ENCODE peak calls at places on chromosomes 13 and 19, in seven cellular contexts. G, S, H, I, J, O and D are unnamed samples.

GRCh38 chr13:94609196-94609595 is 7.5 kb downstream of the GPR180 start:
- DNase-seq in J (no peak), G (no peak), S (no peak), I (no peak), H (no peak), O (no peak), D (no peak)

GRCh38 chr13:33153421-33154381 is 131.9 kb downstream of the STARD13 start:
- DNase-seq in H (no peak), I (no peak), S (no peak), J (no peak), G (no peak), O (peak), D (no peak)

GRCh38 chr13:37194428-37194861 is 89.0 kb upstream of the CSNK1A1L start:
- DNase-seq in S (no peak), J (no peak), H (no peak), O (peak), G (no peak), I (no peak), D (no peak)

GRCh38 chr13:28658539-28658795 is 463 bp upstream of the POMP start:
- DNase-seq in O (no peak), J (no peak), H (no peak), G (no peak), S (no peak), I (no peak), D (no peak)

GRCh38 chr13:107202371-107203023 is 634.6 kb upstream of the ARGLU1 start:
- DNase-seq in O (peak), I (no peak), S (no peak), J (no peak), H (no peak), G (no peak), D (no peak)

GRCh38 chr13:25217023-25217909 is 45.2 kb upstream of the AMER2 start:
- DNase-seq in H (no peak), O (peak), I (no peak), G (no peak), J (no peak), S (no peak), D (no peak)

GRCh38 chr19:30420881-30421280 is 48.7 kb downstream of the ZNF536 start:
- DNase-seq in O (no peak), J (no peak), H (no peak), I (no peak), G (no peak), S (no peak), D (no peak)

GRCh38 chr19:3710265-3710812 is 2.2 kb downstream of the TJP3 start:
- DNase-seq in I (peak), H (no peak), G (peak), S (no peak), O (peak), J (peak), D (no peak)

GRCh38 chr19:13717194-13717643 is 47.1 kb upstream of the MRI1 start:
- DNase-seq in J (no peak), S (no peak), I (no peak), H (no peak), O (no peak), G (no peak), D (no peak)

GRCh38 chr13:114089751-114090400 is 42.5 kb downstream of the RASA3 start:
- DNase-seq in S (no peak), O (no peak), H (no peak), I (no peak), J (peak), G (no peak), D (peak)

GRCh38 chr13:30617315-30618185 is at the start of gene USPL1:
- DNase-seq in I (peak), J (peak), O (peak), H (peak), S (peak), G (peak), D (peak)
- TF ChIP-seq CTCF in I (no peak), J (peak), O (peak), H (peak), S (no peak), G (peak), D (peak)

DNA sequence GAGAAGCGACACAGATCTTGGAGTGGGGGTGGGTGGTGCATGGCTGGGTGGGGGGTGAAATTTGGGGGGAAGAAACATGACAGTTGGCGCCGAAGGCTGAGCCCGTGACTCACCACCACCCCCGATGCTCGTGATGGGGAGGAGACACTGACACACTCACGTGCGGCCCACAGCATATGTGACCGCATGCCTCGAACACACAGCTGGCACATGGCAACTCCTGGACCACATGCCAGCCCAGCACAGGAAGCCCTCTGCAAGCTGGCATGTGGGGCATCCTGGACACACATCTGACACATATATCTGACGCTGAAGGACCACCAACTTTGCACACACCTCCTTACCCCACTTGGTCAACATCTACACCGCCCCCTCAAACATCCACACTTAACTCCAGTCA is 1.2 kb upstream of the GRIK5 start:
- DNase-seq in S (no peak), G (no peak), I (no peak), J (no peak), H (no peak), O (no peak), D (no peak)
- TF ChIP-seq CTCF in S (no peak), G (no peak), I (no peak), J (no peak), H (no peak), O (no peak), D (no peak)

DNA sequence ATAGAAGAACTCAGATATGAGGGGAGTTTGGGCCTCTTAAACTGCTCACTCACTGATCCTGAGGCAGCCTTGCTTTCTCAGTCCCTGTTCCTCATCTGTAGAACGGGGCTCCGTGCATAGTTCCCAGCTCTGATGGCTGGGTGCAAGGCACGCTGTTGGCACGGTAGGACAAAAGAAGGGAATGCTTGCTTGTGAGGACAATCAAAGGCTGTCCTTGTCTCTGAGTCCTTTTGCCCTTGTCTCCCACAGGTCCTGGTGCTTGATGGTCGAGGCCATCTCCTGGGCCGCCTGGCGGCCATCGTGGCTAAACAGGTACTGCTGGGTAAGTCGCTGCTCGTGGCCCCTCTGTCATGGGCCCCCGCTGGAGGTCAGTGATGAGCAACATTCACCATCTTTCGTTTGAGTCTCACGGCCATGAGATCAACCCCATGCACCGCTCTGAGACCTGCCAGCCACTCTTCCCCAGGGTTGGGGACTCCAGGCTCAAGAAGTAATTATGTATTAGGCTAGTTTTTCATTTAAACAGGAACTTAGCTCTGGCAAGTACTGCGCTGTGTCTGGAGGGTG is 2.3 kb downstream of the RPL13A start:
- DNase-seq in G (no peak), I (no peak), H (no peak), S (no peak), O (no peak), J (no peak), D (no peak)
- TF ChIP-seq CTCF in G (no peak), I (no peak), H (no peak), S (no peak), O (no peak), J (no peak), D (no peak)

DNA sequence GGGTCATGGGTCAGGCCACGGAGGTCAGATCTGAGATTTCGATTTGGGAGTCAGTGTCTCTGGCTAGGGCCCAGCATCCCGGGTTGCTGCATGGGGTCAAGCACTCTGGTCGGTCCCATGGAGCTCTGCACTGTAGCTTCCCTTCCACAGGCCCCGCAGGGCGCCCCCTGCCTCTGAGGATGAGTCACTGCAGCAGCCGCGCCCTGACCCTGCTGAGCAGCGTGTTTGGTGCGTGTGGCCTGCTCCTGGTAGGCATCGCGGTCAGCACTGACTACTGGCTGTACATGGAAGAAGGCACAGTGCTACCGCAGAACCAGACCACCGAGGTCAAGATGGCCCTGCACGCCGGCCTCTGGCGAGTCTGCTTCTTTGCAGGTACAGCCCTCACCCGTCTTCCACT is 3.6 kb downstream of the CACNG7 start:
- DNase-seq in S (no peak), G (peak), J (no peak), O (no peak), I (no peak), H (no peak), D (no peak)
- TF ChIP-seq CTCF in S (peak), G (peak), J (peak), O (peak), I (peak), H (peak), D (peak)

GRCh38 chr13:40534456-40534855 is 132.0 kb downstream of the FOXO1 start:
- DNase-seq in G (no peak), O (no peak), H (no peak), J (no peak), S (no peak), I (no peak), D (no peak)

GRCh38 chr13:40539954-40540706 is 126.3 kb downstream of the FOXO1 start:
- DNase-seq in I (no peak), H (no peak), O (peak), J (no peak), G (no peak), S (no peak), D (no peak)

GRCh38 chr13:40535345-40535836 is 131.1 kb downstream of the FOXO1 start:
- DNase-seq in I (no peak), J (no peak), S (no peak), G (no peak), H (no peak), O (no peak), D (no peak)

GRCh38 chr13:40536443-40537113 is 129.9 kb downstream of the FOXO1 start:
- DNase-seq in S (no peak), O (no peak), H (no peak), I (no peak), J (no peak), G (no peak), D (no peak)

DNA sequence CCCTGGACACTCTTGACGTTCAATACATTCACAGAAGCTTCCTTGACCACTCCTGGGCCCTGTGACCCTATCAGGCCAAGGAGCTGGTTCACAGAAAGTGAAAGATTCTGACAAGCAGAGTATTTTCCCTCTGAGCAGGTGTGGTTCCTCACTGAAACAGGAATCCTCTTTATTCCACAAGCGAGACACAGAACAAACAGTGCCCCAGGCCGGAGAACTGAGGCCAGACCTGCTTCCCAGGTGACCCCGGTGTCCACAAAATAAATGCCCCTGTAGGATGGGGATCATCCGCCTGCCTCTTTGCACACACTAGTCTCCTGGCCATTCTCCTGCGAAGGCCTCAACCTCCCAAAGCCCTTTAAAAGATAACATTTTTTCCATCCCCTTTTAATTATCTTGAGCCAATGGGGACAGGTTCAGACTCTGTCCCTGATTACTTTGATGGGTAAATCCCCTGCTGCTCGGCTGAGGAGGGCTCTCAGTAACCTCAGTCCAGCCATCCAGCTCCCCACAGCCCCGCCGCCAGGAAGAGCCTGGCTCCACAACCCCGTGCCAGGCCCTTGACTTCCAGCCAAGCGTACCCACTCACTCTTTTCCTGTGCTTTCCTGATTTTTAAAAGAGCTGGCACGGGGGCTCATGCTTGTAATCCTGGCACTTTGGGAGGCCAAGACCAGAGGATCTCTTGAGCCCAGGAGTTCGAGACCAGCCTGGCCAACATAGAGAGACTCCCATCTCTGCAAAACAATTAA is 129.1 kb downstream of the FOXO1 start:
- DNase-seq in J (no peak), O (no peak), H (no peak), S (no peak), I (no peak), G (no peak), D (no peak)
- TF ChIP-seq CTCF in J (no peak), O (no peak), H (no peak), S (no peak), I (no peak), G (no peak), D (no peak)

DNA sequence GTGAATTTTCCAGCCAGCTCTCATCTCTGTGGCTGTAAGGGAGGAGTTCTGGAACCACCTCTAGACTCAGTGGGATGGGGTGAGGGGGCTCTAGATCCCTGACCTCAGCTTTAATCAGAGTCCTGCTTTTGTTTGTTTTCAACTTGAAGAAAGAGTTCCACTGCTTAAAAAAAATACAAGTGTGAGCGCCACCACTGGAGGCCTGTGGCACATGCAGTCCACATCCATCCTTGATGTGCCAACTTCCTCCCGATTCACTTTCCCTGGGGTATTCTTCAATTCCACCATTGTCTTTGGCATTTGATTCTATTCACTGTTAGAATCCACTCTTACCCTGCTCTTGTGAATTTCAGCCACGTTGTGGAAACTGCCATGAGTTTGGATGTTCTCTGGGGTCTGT is 62.4 kb upstream of the GJB6 start:
- DNase-seq in S (no peak), H (no peak), J (no peak), I (no peak), G (no peak), O (no peak), D (no peak)
- TF ChIP-seq CTCF in S (no peak), H (peak), J (no peak), I (peak), G (no peak), O (peak), D (no peak)

DNA sequence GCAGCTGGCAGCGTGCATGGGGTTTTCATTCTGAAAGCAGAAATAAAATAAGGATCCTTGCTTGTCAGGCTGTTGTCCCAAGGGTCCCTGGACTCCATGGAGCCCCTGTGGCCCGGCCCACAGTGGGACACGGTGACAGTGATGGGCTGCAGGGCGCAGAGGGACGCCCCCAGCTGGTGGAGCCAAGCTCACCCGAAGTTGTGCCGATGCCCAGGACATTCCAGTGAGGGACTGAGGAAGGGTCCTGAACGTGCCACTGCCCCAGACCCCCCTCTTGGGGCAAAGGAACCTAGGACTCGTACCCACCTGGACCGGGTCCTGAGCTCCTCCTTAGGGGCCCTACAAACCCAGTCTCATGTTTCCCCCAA is 35.0 kb downstream of the MYO9B start:
- DNase-seq in H (no peak), O (no peak), S (no peak), I (no peak), J (no peak), G (no peak), D (no peak)
- TF ChIP-seq CTCF in H (no peak), O (no peak), S (no peak), I (no peak), J (no peak), G (no peak), D (no peak)

DNA sequence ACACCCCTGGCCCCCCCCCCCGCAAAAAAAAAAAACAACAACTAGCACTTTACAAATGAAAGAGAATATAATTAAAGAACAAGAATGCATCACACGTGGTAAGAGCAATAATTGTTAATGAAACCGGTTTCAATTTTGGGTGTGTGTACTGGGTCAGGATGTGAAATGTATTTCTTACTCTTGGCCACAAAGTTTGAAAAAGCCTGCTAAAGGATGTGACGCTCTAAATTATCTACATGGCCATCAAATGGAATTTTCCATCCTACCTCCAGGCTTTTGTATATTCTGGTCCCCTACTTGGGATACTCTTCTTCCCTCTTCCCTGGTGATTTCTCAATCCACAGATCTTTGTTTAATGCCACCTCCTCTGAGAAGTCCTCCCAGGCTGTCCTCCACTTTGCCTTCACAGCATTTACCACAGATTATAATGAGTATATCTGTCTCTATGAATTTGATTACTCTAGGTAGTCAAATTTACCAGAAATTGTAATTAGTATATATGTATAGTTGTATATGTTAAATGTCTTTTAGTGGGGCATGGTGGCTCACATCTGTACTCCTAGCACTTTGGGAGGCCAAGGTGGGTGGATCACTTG is 2.1 kb downstream of the SARS2 start:
- DNase-seq in J (no peak), I (no peak), H (no peak), S (no peak), O (no peak), G (no peak), D (no peak)
- TF ChIP-seq CTCF in J (no peak), I (no peak), H (no peak), S (no peak), O (no peak), G (no peak), D (no peak)

GRCh38 chr19:35742121-35742724 is at the start of gene IGFLR1:
- DNase-seq in I (no peak), S (no peak), G (no peak), H (no peak), J (peak), O (no peak), D (no peak)

GRCh38 chr19:35739275-35740107 is 2.8 kb downstream of the IGFLR1 start:
- DNase-seq in G (no peak), I (no peak), S (no peak), J (no peak), H (no peak), O (no peak), D (peak)

GRCh38 chr19:35740108-35740422 is 2.2 kb downstream of the IGFLR1 start:
- DNase-seq in I (no peak), S (no peak), H (no peak), J (no peak), O (no peak), G (no peak), D (no peak)

GRCh38 chr19:35741216-35741541 is 1.1 kb downstream of the IGFLR1 start:
- DNase-seq in S (no peak), G (no peak), I (no peak), H (no peak), O (no peak), J (no peak), D (no peak)

DNA sequence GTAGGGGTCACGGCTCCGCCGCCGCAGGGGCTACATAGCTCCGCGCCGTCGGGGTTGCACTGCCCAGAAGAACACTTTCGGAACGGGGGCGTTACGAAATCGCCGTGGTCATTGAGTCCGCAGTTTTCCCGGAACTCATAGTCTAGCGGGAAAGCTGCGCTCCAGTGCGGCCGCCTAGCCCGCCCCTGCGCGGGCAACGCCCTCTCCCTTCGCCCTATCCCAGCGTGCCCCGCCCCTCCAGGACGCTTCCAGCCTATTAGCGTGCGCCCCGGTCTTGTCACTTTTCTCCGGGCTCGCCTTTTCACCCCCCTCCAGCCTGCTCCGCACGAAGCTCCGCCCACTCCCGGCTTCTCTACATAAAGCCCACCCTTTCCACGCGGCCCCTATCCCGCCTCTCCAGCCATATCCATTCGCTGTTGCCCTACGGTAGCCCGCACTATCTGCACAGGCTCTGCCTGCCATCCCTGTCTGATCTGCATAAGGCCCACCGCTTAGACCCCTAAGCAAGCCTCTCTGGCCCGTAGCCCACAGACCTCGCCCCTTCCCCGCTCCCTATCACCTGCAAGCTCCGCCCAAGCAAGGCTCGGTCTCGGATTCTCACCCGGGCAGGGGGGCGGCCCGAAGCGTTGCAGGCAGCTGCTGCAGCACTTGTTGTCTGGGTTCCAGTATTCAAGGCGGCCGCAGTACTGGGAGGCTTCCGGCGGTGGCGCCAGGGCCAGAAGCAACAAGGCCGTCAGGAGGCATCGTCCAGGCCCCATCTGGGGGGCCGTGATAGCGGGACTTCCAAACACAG is 1.6 kb downstream of the IGFLR1 start:
- DNase-seq in J (peak), H (peak), G (peak), I (peak), S (peak), O (peak), D (peak)
- TF ChIP-seq CTCF in J (no peak), H (peak), G (no peak), I (peak), S (no peak), O (peak), D (peak)

GRCh38 chr13:23515116-23515515 is 55.1 kb upstream of the TNFRSF19 start:
- DNase-seq in H (no peak), S (no peak), J (no peak), G (no peak), I (no peak), O (no peak), D (no peak)

GRCh38 chr13:23514076-23514475 is 56.1 kb upstream of the TNFRSF19 start:
- DNase-seq in S (no peak), J (no peak), O (no peak), I (no peak), G (no peak), H (no peak), D (no peak)

GRCh38 chr13:23516190-23516589 is 54.0 kb upstream of the TNFRSF19 start:
- DNase-seq in H (no peak), S (no peak), I (no peak), G (no peak), J (no peak), O (no peak), D (no peak)

GRCh38 chr13:23518231-23518630 is 52.0 kb upstream of the TNFRSF19 start:
- DNase-seq in I (peak), J (no peak), G (no peak), S (no peak), O (no peak), H (no peak), D (no peak)

GRCh38 chr13:23516706-23517105 is 53.5 kb upstream of the TNFRSF19 start:
- DNase-seq in H (no peak), O (no peak), G (no peak), S (no peak), I (no peak), J (no peak), D (no peak)
- TF ChIP-seq CTCF in H (no peak), O (no peak), G (no peak), S (no peak), I (no peak), J (no peak), D (no peak)